ENCODE peak calls at places on chromosomes 4 and X, in four cellular contexts. One of them, this sample, is unnamed.

GRCh38 chrX:120781416-120781815 is 94.2 kb downstream of the CT47B1 start:
- DNase-seq in GOT3: no peak
- DNase-seq in hepatic stellate cell: no peak
- DNase-seq in activated CD4-positive, CD25-positive, alpha-beta regulatory T cell treated with anti-CD3 and anti-CD28 coated beads, Interleukin-2, amount 50 U/mL, for 16 hours: no peak
- DNase-seq in this sample: no peak

GRCh38 chr4:109548655-109549054 is 11.4 kb upstream of the MCUB start:
- DNase-seq in activated CD4-positive, CD25-positive, alpha-beta regulatory T cell treated with anti-CD3 and anti-CD28 coated beads, Interleukin-2, amount 50 U/mL, for 16 hours: no peak
- DNase-seq in hepatic stellate cell: peak
- DNase-seq in GOT3: no peak
- DNase-seq in this sample: peak

GRCh38 chr4:1797298-1797860 is 4.3 kb downstream of the FGFR3 start:
- DNase-seq in GOT3: no peak
- DNase-seq in hepatic stellate cell: no peak
- DNase-seq in activated CD4-positive, CD25-positive, alpha-beta regulatory T cell treated with anti-CD3 and anti-CD28 coated beads, Interleukin-2, amount 50 U/mL, for 16 hours: no peak
- DNase-seq in this sample: no peak

GRCh38 chr4:10893417-10893816 is 208.8 kb upstream of the CLNK start:
- DNase-seq in hepatic stellate cell: no peak
- DNase-seq in activated CD4-positive, CD25-positive, alpha-beta regulatory T cell treated with anti-CD3 and anti-CD28 coated beads, Interleukin-2, amount 50 U/mL, for 16 hours: no peak
- DNase-seq in GOT3: no peak
- DNase-seq in this sample: no peak

GRCh38 chrX:32985544-32985943 is 225.8 kb downstream of the DMD start:
- DNase-seq in hepatic stellate cell: no peak
- DNase-seq in GOT3: no peak
- DNase-seq in activated CD4-positive, CD25-positive, alpha-beta regulatory T cell treated with anti-CD3 and anti-CD28 coated beads, Interleukin-2, amount 50 U/mL, for 16 hours: no peak
- DNase-seq in this sample: no peak

GRCh38 chr4:113467581-113467980 is 294.0 kb downstream of the CAMK2D start:
- DNase-seq in hepatic stellate cell: no peak
- DNase-seq in GOT3: no peak
- DNase-seq in activated CD4-positive, CD25-positive, alpha-beta regulatory T cell treated with anti-CD3 and anti-CD28 coated beads, Interleukin-2, amount 50 U/mL, for 16 hours: no peak
- DNase-seq in this sample: no peak

GRCh38 chr4:151854731-151855130 is 93.9 kb upstream of the GATB start:
- DNase-seq in GOT3: no peak
- DNase-seq in hepatic stellate cell: no peak
- DNase-seq in activated CD4-positive, CD25-positive, alpha-beta regulatory T cell treated with anti-CD3 and anti-CD28 coated beads, Interleukin-2, amount 50 U/mL, for 16 hours: no peak
- DNase-seq in this sample: no peak

GRCh38 chr4:81786063-81786763 is 314.5 kb upstream of the RASGEF1B start:
- DNase-seq in GOT3: no peak
- DNase-seq in activated CD4-positive, CD25-positive, alpha-beta regulatory T cell treated with anti-CD3 and anti-CD28 coated beads, Interleukin-2, amount 50 U/mL, for 16 hours: no peak
- DNase-seq in hepatic stellate cell: no peak
- DNase-seq in this sample: no peak

GRCh38 chr4:7416745-7417432 is 17.8 kb downstream of the PSAPL1 start:
- DNase-seq in hepatic stellate cell: no peak
- DNase-seq in GOT3: no peak
- DNase-seq in activated CD4-positive, CD25-positive, alpha-beta regulatory T cell treated with anti-CD3 and anti-CD28 coated beads, Interleukin-2, amount 50 U/mL, for 16 hours: no peak
- DNase-seq in this sample: no peak

GRCh38 chr4:102569200-102569599 is 68.0 kb downstream of the NFKB1 start:
- DNase-seq in GOT3: no peak
- DNase-seq in hepatic stellate cell: no peak
- DNase-seq in activated CD4-positive, CD25-positive, alpha-beta regulatory T cell treated with anti-CD3 and anti-CD28 coated beads, Interleukin-2, amount 50 U/mL, for 16 hours: no peak
- DNase-seq in this sample: no peak

GRCh38 chrX:72526534-72527508 is 45.8 kb downstream of the HDAC8 start:
- DNase-seq in GOT3: no peak
- DNase-seq in hepatic stellate cell: no peak
- DNase-seq in activated CD4-positive, CD25-positive, alpha-beta regulatory T cell treated with anti-CD3 and anti-CD28 coated beads, Interleukin-2, amount 50 U/mL, for 16 hours: no peak
- DNase-seq in this sample: no peak

GRCh38 chrX:115408736-115409390 is 119.3 kb downstream of the LUZP4 start:
- DNase-seq in GOT3: no peak
- DNase-seq in hepatic stellate cell: no peak
- DNase-seq in activated CD4-positive, CD25-positive, alpha-beta regulatory T cell treated with anti-CD3 and anti-CD28 coated beads, Interleukin-2, amount 50 U/mL, for 16 hours: no peak
- DNase-seq in this sample: no peak

GRCh38 chr4:20408596-20408995 is 156.9 kb downstream of the SLIT2 start:
- DNase-seq in hepatic stellate cell: peak
- DNase-seq in activated CD4-positive, CD25-positive, alpha-beta regulatory T cell treated with anti-CD3 and anti-CD28 coated beads, Interleukin-2, amount 50 U/mL, for 16 hours: no peak
- DNase-seq in GOT3: no peak
- DNase-seq in this sample: no peak

GRCh38 chr4:128384091-128384520 is 96.5 kb upstream of the PGRMC2 start:
- DNase-seq in activated CD4-positive, CD25-positive, alpha-beta regulatory T cell treated with anti-CD3 and anti-CD28 coated beads, Interleukin-2, amount 50 U/mL, for 16 hours: no peak
- DNase-seq in hepatic stellate cell: peak
- DNase-seq in GOT3: no peak
- DNase-seq in this sample: no peak

GRCh38 chr4:57190651-57191481 is 80.7 kb upstream of the IGFBP7 start:
- DNase-seq in hepatic stellate cell: peak
- DNase-seq in GOT3: no peak
- DNase-seq in activated CD4-positive, CD25-positive, alpha-beta regulatory T cell treated with anti-CD3 and anti-CD28 coated beads, Interleukin-2, amount 50 U/mL, for 16 hours: no peak
- DNase-seq in this sample: peak

GRCh38 chr4:173485164-173485563 is 44.9 kb downstream of the HAND2 start:
- DNase-seq in activated CD4-positive, CD25-positive, alpha-beta regulatory T cell treated with anti-CD3 and anti-CD28 coated beads, Interleukin-2, amount 50 U/mL, for 16 hours: no peak
- DNase-seq in hepatic stellate cell: no peak
- DNase-seq in GOT3: no peak
- DNase-seq in this sample: no peak

GRCh38 chrX:112857478-112857878 is 16.8 kb upstream of the AMOT start:
- DNase-seq in GOT3: no peak
- DNase-seq in activated CD4-positive, CD25-positive, alpha-beta regulatory T cell treated with anti-CD3 and anti-CD28 coated beads, Interleukin-2, amount 50 U/mL, for 16 hours: no peak
- DNase-seq in hepatic stellate cell: no peak
- DNase-seq in this sample: no peak

GRCh38 chr4:17072483-17072882 is 174.0 kb upstream of the LDB2 start:
- DNase-seq in activated CD4-positive, CD25-positive, alpha-beta regulatory T cell treated with anti-CD3 and anti-CD28 coated beads, Interleukin-2, amount 50 U/mL, for 16 hours: no peak
- DNase-seq in hepatic stellate cell: peak
- DNase-seq in GOT3: no peak
- DNase-seq in this sample: no peak

GRCh38 chr4:108036252-108036651 is 46.6 kb downstream of the HADH start:
- DNase-seq in hepatic stellate cell: no peak
- DNase-seq in activated CD4-positive, CD25-positive, alpha-beta regulatory T cell treated with anti-CD3 and anti-CD28 coated beads, Interleukin-2, amount 50 U/mL, for 16 hours: peak
- DNase-seq in GOT3: no peak
- DNase-seq in this sample: no peak

GRCh38 chrX:107849747-107850478 is 24.2 kb downstream of the MID2 start:
- DNase-seq in hepatic stellate cell: no peak
- DNase-seq in activated CD4-positive, CD25-positive, alpha-beta regulatory T cell treated with anti-CD3 and anti-CD28 coated beads, Interleukin-2, amount 50 U/mL, for 16 hours: no peak
- DNase-seq in GOT3: no peak
- DNase-seq in this sample: no peak

GRCh38 chr4:61380865-61381264 is 180.7 kb downstream of the ADGRL3 start:
- DNase-seq in GOT3: no peak
- DNase-seq in activated CD4-positive, CD25-positive, alpha-beta regulatory T cell treated with anti-CD3 and anti-CD28 coated beads, Interleukin-2, amount 50 U/mL, for 16 hours: no peak
- DNase-seq in hepatic stellate cell: no peak
- DNase-seq in this sample: no peak

GRCh38 chr4:110867251-110867960 is 244.5 kb upstream of the PITX2 start:
- DNase-seq in GOT3: no peak
- DNase-seq in hepatic stellate cell: no peak
- DNase-seq in activated CD4-positive, CD25-positive, alpha-beta regulatory T cell treated with anti-CD3 and anti-CD28 coated beads, Interleukin-2, amount 50 U/mL, for 16 hours: no peak
- DNase-seq in this sample: no peak

GRCh38 chrX:31353095-31353494 is 281.3 kb upstream of the FTHL17 start:
- DNase-seq in GOT3: no peak
- DNase-seq in hepatic stellate cell: peak
- DNase-seq in activated CD4-positive, CD25-positive, alpha-beta regulatory T cell treated with anti-CD3 and anti-CD28 coated beads, Interleukin-2, amount 50 U/mL, for 16 hours: no peak
- DNase-seq in this sample: peak

GRCh38 chrX:103637604-103638338 is 9.0 kb downstream of the TCEAL1 start:
- DNase-seq in GOT3: no peak
- DNase-seq in activated CD4-positive, CD25-positive, alpha-beta regulatory T cell treated with anti-CD3 and anti-CD28 coated beads, Interleukin-2, amount 50 U/mL, for 16 hours: no peak
- DNase-seq in hepatic stellate cell: no peak
- DNase-seq in this sample: no peak

GRCh38 chr4:121277194-121278105 is 103.4 kb downstream of the QRFPR start:
- DNase-seq in hepatic stellate cell: no peak
- DNase-seq in activated CD4-positive, CD25-positive, alpha-beta regulatory T cell treated with anti-CD3 and anti-CD28 coated beads, Interleukin-2, amount 50 U/mL, for 16 hours: no peak
- DNase-seq in GOT3: no peak
- DNase-seq in this sample: peak

GRCh38 chr4:74408639-74409038 is 36.3 kb upstream of the AREG start:
- DNase-seq in activated CD4-positive, CD25-positive, alpha-beta regulatory T cell treated with anti-CD3 and anti-CD28 coated beads, Interleukin-2, amount 50 U/mL, for 16 hours: no peak
- DNase-seq in GOT3: no peak
- DNase-seq in hepatic stellate cell: no peak
- DNase-seq in this sample: no peak

GRCh38 chr4:168451331-168451730 is 29.0 kb downstream of the DDX60L start:
- DNase-seq in hepatic stellate cell: no peak
- DNase-seq in GOT3: no peak
- DNase-seq in activated CD4-positive, CD25-positive, alpha-beta regulatory T cell treated with anti-CD3 and anti-CD28 coated beads, Interleukin-2, amount 50 U/mL, for 16 hours: no peak
- DNase-seq in this sample: no peak